ENCODE peak calls at places on chromosome 21, in five cellular contexts. One of them, this sample, is unnamed.

GRCh38 chr21:41364308-41364707 is 2.5 kb downstream of the MX2 start:
- DNase-seq in effector memory CD4-positive, alpha-beta T cell: no peak
- DNase-seq in BE2C: no peak
- DNase-seq in hepatocyte: no peak
- DNase-seq in sigmoid colon: no peak
- DNase-seq in this sample: peak; percentile 59

GRCh38 chr21:41755934-41756773 is 10.7 kb downstream of the RIPK4 start:
- DNase-seq in effector memory CD4-positive, alpha-beta T cell: no peak
- DNase-seq in BE2C: no peak
- DNase-seq in sigmoid colon: no peak
- DNase-seq in hepatocyte: no peak
- DNase-seq in this sample: peak; percentile 57

GRCh38 chr21:36402339-36402738 is 17.1 kb downstream of the CHAF1B start:
- DNase-seq in hepatocyte: no peak
- DNase-seq in effector memory CD4-positive, alpha-beta T cell: no peak
- DNase-seq in sigmoid colon: no peak
- DNase-seq in BE2C: no peak
- DNase-seq in this sample: no peak

GRCh38 chr21:36661511-36662309 is 37.2 kb upstream of the SIM2 start:
- DNase-seq in sigmoid colon: no peak
- DNase-seq in hepatocyte: peak; percentile 43
- DNase-seq in BE2C: peak; percentile 50
- DNase-seq in effector memory CD4-positive, alpha-beta T cell: no peak
- DNase-seq in this sample: no peak

GRCh38 chr21:26099610-26100219 is 70.9 kb downstream of the APP start:
- DNase-seq in BE2C: peak; percentile 29
- DNase-seq in effector memory CD4-positive, alpha-beta T cell: no peak
- DNase-seq in sigmoid colon: no peak
- DNase-seq in hepatocyte: no peak
- DNase-seq in this sample: no peak

GRCh38 chr21:35256468-35256988 is 207.4 kb upstream of the RUNX1 start:
- DNase-seq in hepatocyte: peak; percentile 94
- DNase-seq in BE2C: no peak
- DNase-seq in sigmoid colon: peak; percentile 84
- DNase-seq in effector memory CD4-positive, alpha-beta T cell: no peak
- DNase-seq in this sample: peak; percentile 84

GRCh38 chr21:35430260-35430659 is 381.2 kb upstream of the RUNX1 start:
- DNase-seq in BE2C: no peak
- DNase-seq in effector memory CD4-positive, alpha-beta T cell: no peak
- DNase-seq in hepatocyte: no peak
- DNase-seq in sigmoid colon: no peak
- DNase-seq in this sample: no peak

GRCh38 chr21:17679002-17679600 is 66.4 kb upstream of the BTG3 start:
- DNase-seq in BE2C: peak; percentile 21
- DNase-seq in sigmoid colon: no peak
- DNase-seq in hepatocyte: peak; percentile 70
- DNase-seq in effector memory CD4-positive, alpha-beta T cell: no peak
- DNase-seq in this sample: no peak

GRCh38 chr21:26842300-26842699 is 2.9 kb downstream of the ADAMTS1 start:
- DNase-seq in effector memory CD4-positive, alpha-beta T cell: no peak
- DNase-seq in hepatocyte: no peak
- DNase-seq in sigmoid colon: no peak
- DNase-seq in BE2C: peak; percentile 27
- DNase-seq in this sample: no peak

GRCh38 chr21:36747114-36747814 is 48.3 kb downstream of the SIM2 start:
- DNase-seq in BE2C: no peak
- DNase-seq in sigmoid colon: no peak
- DNase-seq in hepatocyte: no peak
- DNase-seq in effector memory CD4-positive, alpha-beta T cell: no peak
- DNase-seq in this sample: no peak

GRCh38 chr21:15005391-15005790 is 59.4 kb downstream of the NRIP1 start:
- DNase-seq in BE2C: no peak
- DNase-seq in hepatocyte: no peak
- DNase-seq in effector memory CD4-positive, alpha-beta T cell: no peak
- DNase-seq in sigmoid colon: no peak
- DNase-seq in this sample: no peak

GRCh38 chr21:31959881-31960280 is 87.1 kb downstream of the HUNK start:
- DNase-seq in sigmoid colon: no peak
- DNase-seq in BE2C: no peak
- DNase-seq in hepatocyte: no peak
- DNase-seq in effector memory CD4-positive, alpha-beta T cell: no peak
- DNase-seq in this sample: no peak

GRCh38 chr21:27683292-27683691 is 716.4 kb upstream of the ADAMTS5 start:
- DNase-seq in effector memory CD4-positive, alpha-beta T cell: no peak
- DNase-seq in hepatocyte: no peak
- DNase-seq in BE2C: no peak
- DNase-seq in sigmoid colon: no peak
- DNase-seq in this sample: no peak

GRCh38 chr21:15112858-15113257 is 48.1 kb upstream of the NRIP1 start:
- DNase-seq in sigmoid colon: no peak
- DNase-seq in effector memory CD4-positive, alpha-beta T cell: no peak
- DNase-seq in hepatocyte: no peak
- DNase-seq in BE2C: no peak
- DNase-seq in this sample: no peak

GRCh38 chr21:40556442-40556968 is 290.5 kb downstream of the DSCAM start:
- DNase-seq in effector memory CD4-positive, alpha-beta T cell: no peak
- DNase-seq in sigmoid colon: no peak
- DNase-seq in BE2C: no peak
- DNase-seq in hepatocyte: no peak
- DNase-seq in this sample: no peak

GRCh38 chr21:15682182-15682895 is 47.4 kb upstream of the USP25 start:
- DNase-seq in hepatocyte: no peak
- DNase-seq in effector memory CD4-positive, alpha-beta T cell: no peak
- DNase-seq in sigmoid colon: no peak
- DNase-seq in BE2C: no peak
- DNase-seq in this sample: no peak

GRCh38 chr21:16532841-16533240 is 803.1 kb downstream of the USP25 start:
- DNase-seq in effector memory CD4-positive, alpha-beta T cell: no peak
- DNase-seq in BE2C: no peak
- DNase-seq in sigmoid colon: no peak
- DNase-seq in hepatocyte: no peak
- DNase-seq in this sample: no peak

GRCh38 chr21:21559285-21560045 is 561.3 kb downstream of the NCAM2 start:
- DNase-seq in sigmoid colon: no peak
- DNase-seq in effector memory CD4-positive, alpha-beta T cell: no peak
- DNase-seq in BE2C: no peak
- DNase-seq in hepatocyte: no peak
- DNase-seq in this sample: no peak

GRCh38 chr21:35593000-35593502 is 467.3 kb downstream of the SETD4 start:
- DNase-seq in sigmoid colon: no peak
- DNase-seq in BE2C: no peak
- DNase-seq in hepatocyte: no peak
- DNase-seq in effector memory CD4-positive, alpha-beta T cell: no peak
- DNase-seq in this sample: no peak

GRCh38 chr21:41222247-41223068 is 54.5 kb downstream of the BACE2 start:
- DNase-seq in sigmoid colon: no peak
- DNase-seq in hepatocyte: no peak
- DNase-seq in effector memory CD4-positive, alpha-beta T cell: no peak
- DNase-seq in BE2C: no peak
- DNase-seq in this sample: no peak

GRCh38 chr21:36027352-36027751 is 33.0 kb downstream of the SETD4 start:
- DNase-seq in sigmoid colon: no peak
- DNase-seq in hepatocyte: no peak
- DNase-seq in effector memory CD4-positive, alpha-beta T cell: no peak
- DNase-seq in BE2C: no peak
- DNase-seq in this sample: no peak

GRCh38 chr21:39386194-39386593 is 37.3 kb upstream of the HMGN1 start:
- DNase-seq in effector memory CD4-positive, alpha-beta T cell: no peak
- DNase-seq in hepatocyte: no peak
- DNase-seq in BE2C: peak; percentile 18
- DNase-seq in sigmoid colon: peak; percentile 69
- DNase-seq in this sample: no peak

GRCh38 chr21:39386899-39387298 is 38.0 kb upstream of the HMGN1 start:
- DNase-seq in sigmoid colon: no peak
- DNase-seq in BE2C: no peak
- DNase-seq in effector memory CD4-positive, alpha-beta T cell: no peak
- DNase-seq in hepatocyte: no peak
- DNase-seq in this sample: no peak

GRCh38 chr21:39384674-39385298 is 35.9 kb upstream of the HMGN1 start:
- DNase-seq in BE2C: no peak
- DNase-seq in hepatocyte: no peak
- DNase-seq in sigmoid colon: no peak
- DNase-seq in effector memory CD4-positive, alpha-beta T cell: no peak
- DNase-seq in this sample: no peak

GRCh38 chr21:39387461-39388037 is 38.7 kb upstream of the HMGN1 start:
- DNase-seq in sigmoid colon: peak; percentile 95
- DNase-seq in BE2C: peak; percentile 96
- DNase-seq in effector memory CD4-positive, alpha-beta T cell: peak; percentile 84
- DNase-seq in hepatocyte: peak; percentile 95
- DNase-seq in this sample: peak; percentile 93

GRCh38 chr21:39385299-39386145 is 36.6 kb upstream of the HMGN1 start:
- DNase-seq in effector memory CD4-positive, alpha-beta T cell: no peak
- DNase-seq in BE2C: peak; percentile 90
- DNase-seq in hepatocyte: no peak
- DNase-seq in sigmoid colon: peak; percentile 93
- DNase-seq in this sample: peak; percentile 86
- H3K4me3 ChIP-seq in effector memory CD4-positive, alpha-beta T cell: no peak overlapping the region
- H3K4me3 ChIP-seq in BE2C: peak overlapping the region; percentile 55
- H3K4me3 ChIP-seq in hepatocyte: no peak overlapping the region
- H3K4me3 ChIP-seq in sigmoid colon: peak overlapping the region; percentile 35
- H3K4me3 ChIP-seq in this sample: peak overlapping the region; percentile 53

GRCh38 chr21:38986460-38987395 is 181.0 kb downstream of the ETS2 start:
- DNase-seq in hepatocyte: no peak
- DNase-seq in sigmoid colon: no peak
- DNase-seq in BE2C: no peak
- DNase-seq in effector memory CD4-positive, alpha-beta T cell: no peak
- DNase-seq in this sample: no peak

GRCh38 chr21:38984568-38984967 is 178.8 kb downstream of the ETS2 start:
- DNase-seq in BE2C: no peak
- DNase-seq in effector memory CD4-positive, alpha-beta T cell: no peak
- DNase-seq in sigmoid colon: no peak
- DNase-seq in hepatocyte: no peak
- DNase-seq in this sample: no peak

GRCh38 chr21:38984982-38985422 is 179.3 kb downstream of the ETS2 start:
- DNase-seq in effector memory CD4-positive, alpha-beta T cell: no peak
- DNase-seq in BE2C: peak; percentile 41
- DNase-seq in sigmoid colon: no peak
- DNase-seq in hepatocyte: no peak
- DNase-seq in this sample: no peak

GRCh38 chr21:38987551-38988210 is 182.0 kb downstream of the ETS2 start:
- DNase-seq in sigmoid colon: peak; percentile 81
- DNase-seq in hepatocyte: no peak
- DNase-seq in BE2C: peak; percentile 59
- DNase-seq in effector memory CD4-positive, alpha-beta T cell: no peak
- DNase-seq in this sample: no peak

GRCh38 chr21:38985423-38986378 is 180.0 kb downstream of the ETS2 start:
- DNase-seq in effector memory CD4-positive, alpha-beta T cell: no peak
- DNase-seq in hepatocyte: peak; percentile 83
- DNase-seq in sigmoid colon: peak; percentile 91
- DNase-seq in BE2C: peak; percentile 95
- DNase-seq in this sample: peak; percentile 89
- H3K36me3 ChIP-seq in effector memory CD4-positive, alpha-beta T cell: no peaks in the 10 kb centered on the region
- H3K36me3 ChIP-seq in hepatocyte: no peaks in the 10 kb centered on the region
- H3K36me3 ChIP-seq in sigmoid colon: no peaks in the 10 kb centered on the region
- H3K36me3 ChIP-seq in BE2C: no peaks in the 10 kb centered on the region
- H3K36me3 ChIP-seq in this sample: no peaks in the 10 kb centered on the region

DNA sequence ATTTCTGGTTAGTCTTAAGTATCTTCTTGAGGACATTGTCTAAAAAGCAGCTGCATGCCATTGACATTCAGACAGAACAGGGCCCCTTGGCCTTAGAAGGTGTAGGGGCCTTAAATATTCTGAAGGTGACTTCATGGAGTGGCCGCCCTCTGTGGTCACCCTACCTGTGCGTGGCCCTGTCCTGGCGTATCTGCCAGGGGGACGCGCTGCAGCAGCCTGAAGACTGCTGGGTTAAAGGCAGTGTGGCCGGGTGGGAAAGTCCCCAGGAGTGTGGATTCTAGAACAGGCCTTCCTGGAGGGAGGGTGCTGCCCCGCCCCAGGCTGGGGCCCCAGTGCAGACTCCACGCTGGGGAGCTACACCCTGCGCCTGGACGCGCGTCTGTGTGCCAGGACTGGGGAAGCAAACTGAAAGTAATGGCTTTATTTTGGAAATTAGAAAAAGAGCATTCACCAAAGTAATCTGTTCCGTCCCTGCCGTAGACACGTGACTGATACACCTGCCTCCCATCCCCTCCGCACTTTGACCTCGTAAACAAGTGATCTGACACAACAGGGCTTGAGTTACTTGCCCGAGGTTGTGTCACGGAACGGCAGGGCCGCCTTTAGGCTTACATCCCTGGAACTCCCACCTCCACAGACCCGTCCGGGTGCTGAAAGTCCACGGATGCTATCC is 1.8 kb downstream of the AGPAT3 start:
- DNase-seq in effector memory CD4-positive, alpha-beta T cell: peak; percentile 58
- DNase-seq in hepatocyte: peak; percentile 80
- DNase-seq in sigmoid colon: no peak
- DNase-seq in BE2C: no peak
- DNase-seq in this sample: no peak
- H3K4me3 ChIP-seq in effector memory CD4-positive, alpha-beta T cell: peak overlapping the region; percentile 76
- H3K4me3 ChIP-seq in hepatocyte: peak overlapping the region; percentile 91
- H3K4me3 ChIP-seq in sigmoid colon: peak overlapping the region; percentile 94
- H3K4me3 ChIP-seq in BE2C: peak overlapping the region; percentile 61
- H3K4me3 ChIP-seq in this sample: peak overlapping the region; percentile 76

GRCh38 chr21:38814126-38815059 is 8.7 kb downstream of the ETS2 start:
- DNase-seq in hepatocyte: no peak
- DNase-seq in sigmoid colon: no peak
- DNase-seq in effector memory CD4-positive, alpha-beta T cell: no peak
- DNase-seq in BE2C: no peak
- DNase-seq in this sample: no peak

GRCh38 chr21:38816400-38816973 is 10.8 kb downstream of the ETS2 start:
- DNase-seq in effector memory CD4-positive, alpha-beta T cell: no peak
- DNase-seq in BE2C: no peak
- DNase-seq in sigmoid colon: no peak
- DNase-seq in hepatocyte: no peak
- DNase-seq in this sample: peak; percentile 17

GRCh38 chr21:38813554-38813953 is 7.8 kb downstream of the ETS2 start:
- DNase-seq in hepatocyte: no peak
- DNase-seq in sigmoid colon: no peak
- DNase-seq in BE2C: no peak
- DNase-seq in effector memory CD4-positive, alpha-beta T cell: no peak
- DNase-seq in this sample: no peak

GRCh38 chr21:38813143-38813542 is 7.4 kb downstream of the ETS2 start:
- DNase-seq in effector memory CD4-positive, alpha-beta T cell: no peak
- DNase-seq in BE2C: no peak
- DNase-seq in hepatocyte: no peak
- DNase-seq in sigmoid colon: no peak
- DNase-seq in this sample: no peak

GRCh38 chr21:38815060-38815405 is 9.3 kb downstream of the ETS2 start:
- DNase-seq in hepatocyte: no peak
- DNase-seq in BE2C: no peak
- DNase-seq in sigmoid colon: no peak
- DNase-seq in effector memory CD4-positive, alpha-beta T cell: no peak
- DNase-seq in this sample: no peak
- H3K36me3 ChIP-seq in hepatocyte: peaks cover 16% of the 10 kb centered on the region
- H3K36me3 ChIP-seq in BE2C: peaks cover 88% of the 10 kb centered on the region
- H3K36me3 ChIP-seq in sigmoid colon: peaks cover 45% of the 10 kb centered on the region
- H3K36me3 ChIP-seq in effector memory CD4-positive, alpha-beta T cell: peaks cover 63% of the 10 kb centered on the region
- H3K36me3 ChIP-seq in this sample: peaks cover 94% of the 10 kb centered on the region

This sample was measured in tibial artery.